ENCODE peak calls at places on chromosomes 5 and 9, in nine cellular contexts. J is HCT116; A is sigmoid colon; C is heart right ventricle; Q is A549; E is activated CD8-positive, alpha-beta T cell treated with anti-CD3 and anti-CD28 coated beads for 36 hours; M is cardiac fibroblast; N is vagina; Z is choroid plexus epithelial cell. H is an unnamed sample.

GRCh38 chr9:4297795-4298254 is 2.0 kb downstream of the GLIS3 start:
- DNase-seq in J (no peak), A (peak; percentile 88), C (peak; percentile 64), Q (peak; percentile 86), E (peak; percentile 55), M (peak; percentile 93), N (no peak), Z (peak; percentile 83), H (peak; percentile 50)

GRCh38 chr5:100479079-100479688 is 56.0 kb upstream of the FAM174A start:
- DNase-seq in J (peak; percentile 43), A (no peak), C (no peak), Q (peak; percentile 42), E (no peak), M (peak; percentile 14), N (no peak), Z (peak; percentile 41), H (no peak)

GRCh38 chr9:105064248-105065118 is 136.5 kb upstream of the ABCA1 start:
- DNase-seq in J (no peak), A (peak; percentile 99), C (peak; percentile 90), Q (peak; percentile 96), E (no peak), M (peak; percentile 97), N (no peak), Z (peak; percentile 99), H (peak; percentile 87)

GRCh38 chr5:139847091-139847490 is 51.5 kb downstream of the PSD2 start:
- DNase-seq in J (no peak), A (no peak), C (no peak), Q (no peak), E (no peak), M (no peak), N (no peak), Z (no peak), H (peak; percentile 21)

GRCh38 chr5:28216939-28217360 is 1178.6 kb upstream of the CDH9 start:
- DNase-seq in J (no peak), A (no peak), C (no peak), Q (no peak), E (no peak), M (no peak), N (no peak), Z (no peak), H (no peak)

GRCh38 chr5:68033961-68034581 is 181.5 kb upstream of the PIK3R1 start:
- DNase-seq in J (no peak), A (no peak), C (peak; percentile 15), Q (no peak), E (no peak), M (peak; percentile 89), N (no peak), Z (peak; percentile 85), H (no peak)

GRCh38 chr9:2017459-2018161 is 2.5 kb downstream of the SMARCA2 start:
- DNase-seq in J (no peak), A (peak; percentile 88), C (peak; percentile 81), Q (peak; percentile 76), E (peak; percentile 79), M (peak; percentile 85), N (no peak), Z (peak; percentile 79), H (peak; percentile 85)

GRCh38 chr5:149126898-149127297 is 14.4 kb upstream of the ABLIM3 start:
- DNase-seq in J (no peak), A (no peak), C (no peak), Q (no peak), E (no peak), M (peak; percentile 66), N (no peak), Z (no peak), H (no peak)

DNA sequence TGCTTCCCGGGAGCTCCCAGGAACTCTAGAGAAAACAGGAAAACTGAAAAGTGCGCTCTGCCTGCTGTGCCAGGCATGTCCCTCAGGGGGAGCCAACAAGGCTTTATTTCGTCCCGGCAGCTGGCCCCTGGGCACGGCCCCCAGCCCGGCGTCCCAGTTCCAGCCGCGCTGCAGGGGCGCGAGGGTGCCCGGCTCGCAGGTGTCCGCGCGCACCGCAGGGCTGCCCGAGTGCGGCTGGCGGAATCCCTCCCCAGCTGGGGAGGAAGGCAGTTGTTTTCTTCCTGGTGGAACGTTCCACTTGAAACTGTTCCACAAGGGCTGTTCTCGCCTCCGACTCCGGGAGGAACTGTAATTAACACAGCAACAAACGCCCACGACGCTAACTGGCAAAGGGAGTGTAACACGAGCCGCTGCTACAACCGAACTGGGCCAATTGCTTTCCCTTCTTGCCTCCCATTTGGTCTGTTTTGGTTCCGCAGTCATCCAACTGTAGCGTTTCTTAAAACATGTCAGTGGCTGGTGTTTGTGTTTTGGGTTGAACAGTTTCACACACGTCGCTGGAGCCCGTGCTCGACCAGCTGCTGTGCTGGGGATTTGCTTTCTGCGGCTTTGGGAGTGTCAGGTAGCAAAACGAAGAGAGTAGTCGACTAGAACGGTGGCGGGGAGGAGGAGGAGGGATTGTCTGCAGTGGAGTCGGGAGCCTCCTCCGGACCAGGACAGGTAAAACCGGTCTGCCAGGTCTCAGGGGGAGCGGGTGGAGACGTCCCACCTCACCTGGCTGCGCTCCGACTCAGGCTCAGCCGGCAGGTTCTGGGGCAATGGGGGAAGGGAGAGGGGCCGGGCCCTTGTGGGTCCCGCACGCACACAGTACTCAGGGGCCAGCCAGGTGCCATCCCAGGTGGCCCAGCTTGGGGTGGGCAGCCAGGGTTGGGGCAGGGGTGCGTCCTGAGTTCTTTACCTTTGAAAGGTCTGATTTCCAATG is 131.6 kb upstream of the NIPBL start:
- DNase-seq in J (peak; percentile 76), A (peak; percentile 72), C (peak; percentile 60), Q (peak; percentile 78), E (peak; percentile 41), M (peak; percentile 80), N (no peak), Z (peak; percentile 48), H (peak; percentile 46)
- TF ChIP-seq CTCF in J (peak; percentile 77), A (peak; percentile 41), C (peak; percentile 51), Q (peak; percentile 59), E (peak; percentile 69), M (peak; percentile 70), N (peak; percentile 8), Z (peak; percentile 68), H (peak; percentile 68)

GRCh38 chr5:132425975-132426524 is 56.5 kb downstream of the SLC22A5 start:
- DNase-seq in J (no peak), A (no peak), C (no peak), Q (no peak), E (no peak), M (no peak), N (no peak), Z (no peak), H (no peak)

GRCh38 chr5:132428147-132428482 is 58.6 kb downstream of the SLC22A5 start:
- DNase-seq in J (no peak), A (no peak), C (no peak), Q (no peak), E (no peak), M (no peak), N (no peak), Z (no peak), H (no peak)

GRCh38 chr5:132425009-132425937 is 55.8 kb downstream of the SLC22A5 start:
- DNase-seq in J (no peak), A (peak; percentile 59), C (no peak), Q (no peak), E (peak; percentile 91), M (peak; percentile 59), N (no peak), Z (peak; percentile 81), H (peak; percentile 86)

GRCh38 chr5:132427285-132428146 is 58.0 kb downstream of the SLC22A5 start:
- DNase-seq in J (no peak), A (no peak), C (peak; percentile 39), Q (no peak), E (peak; percentile 76), M (no peak), N (no peak), Z (no peak), H (peak; percentile 66)

DNA sequence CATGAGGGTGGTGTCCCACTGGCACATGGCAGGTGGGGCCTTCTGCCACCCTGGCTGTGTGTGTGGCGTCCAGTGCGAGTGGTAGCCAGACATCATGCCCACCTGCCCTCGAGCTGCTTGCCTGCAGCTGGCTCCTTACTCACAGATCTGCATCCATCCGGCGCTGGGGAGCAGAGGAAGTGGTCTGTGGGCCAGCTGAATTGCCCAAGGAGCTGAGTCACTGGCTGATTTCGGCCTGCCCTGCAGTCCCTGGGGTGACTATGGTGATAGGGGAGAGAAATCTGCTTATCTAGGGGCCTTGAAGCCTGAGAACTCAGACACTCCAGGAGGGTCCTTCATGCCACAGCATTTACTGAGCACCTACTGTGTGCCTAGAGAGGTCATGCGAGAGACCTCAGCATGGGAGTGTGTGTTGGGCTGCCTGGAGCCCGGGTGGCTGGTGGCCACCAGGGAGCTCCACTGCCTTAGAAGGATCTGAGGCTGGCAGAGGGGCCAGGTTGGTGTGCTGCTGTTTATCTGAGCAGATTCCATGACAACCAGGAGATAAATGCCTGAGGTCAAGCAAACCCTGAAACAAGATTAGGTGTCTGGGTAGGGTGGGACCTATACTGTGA is 57.1 kb downstream of the SLC22A5 start:
- DNase-seq in J (no peak), A (peak; percentile 92), C (peak; percentile 67), Q (peak; percentile 46), E (peak; percentile 92), M (peak; percentile 86), N (no peak), Z (peak; percentile 92), H (peak; percentile 97)
- TF ChIP-seq CTCF in J (no peak), A (peak; percentile 21), C (peak; percentile 21), Q (peak; percentile 20), E (peak; percentile 42), M (peak; percentile 69), N (no peak), Z (peak; percentile 70), H (peak; percentile 44)

GRCh38 chr5:160643588-160643987 is 208.4 kb downstream of the ATP10B start:
- DNase-seq in J (no peak), A (no peak), C (no peak), Q (no peak), E (no peak), M (no peak), N (no peak), Z (no peak), H (no peak)

GRCh38 chr5:160651682-160652645 is 200.0 kb downstream of the ATP10B start:
- DNase-seq in J (no peak), A (no peak), C (no peak), Q (no peak), E (no peak), M (no peak), N (no peak), Z (no peak), H (no peak)

GRCh38 chr5:160646033-160646432 is 206.0 kb downstream of the ATP10B start:
- DNase-seq in J (no peak), A (no peak), C (no peak), Q (no peak), E (no peak), M (no peak), N (no peak), Z (no peak), H (no peak)

DNA sequence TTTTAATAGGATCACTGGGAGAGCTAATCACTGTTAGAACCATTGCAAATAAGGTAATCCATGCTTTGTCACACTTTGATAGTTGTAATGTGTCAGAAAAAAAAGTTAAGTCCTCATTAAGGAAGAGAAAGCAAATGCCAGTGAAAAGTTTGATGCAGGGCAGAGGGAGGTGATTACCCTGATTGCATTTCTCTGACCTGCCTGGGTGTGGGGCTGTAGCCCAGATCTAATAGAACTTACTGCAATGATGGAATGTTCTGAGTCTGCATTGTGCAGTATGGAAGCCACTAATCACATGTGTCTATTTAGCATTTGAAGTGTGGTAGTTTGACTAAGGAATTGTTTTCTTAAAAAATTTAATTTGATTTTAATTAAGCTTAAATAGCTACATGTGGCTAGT is 202.7 kb downstream of the ATP10B start:
- DNase-seq in J (no peak), A (no peak), C (no peak), Q (no peak), E (peak; percentile 7), M (no peak), N (no peak), Z (no peak), H (no peak)
- TF ChIP-seq CTCF in J (no peak), A (no peak), C (no peak), Q (no peak), E (no peak), M (no peak), N (no peak), Z (no peak), H (peak; percentile 35)

DNA sequence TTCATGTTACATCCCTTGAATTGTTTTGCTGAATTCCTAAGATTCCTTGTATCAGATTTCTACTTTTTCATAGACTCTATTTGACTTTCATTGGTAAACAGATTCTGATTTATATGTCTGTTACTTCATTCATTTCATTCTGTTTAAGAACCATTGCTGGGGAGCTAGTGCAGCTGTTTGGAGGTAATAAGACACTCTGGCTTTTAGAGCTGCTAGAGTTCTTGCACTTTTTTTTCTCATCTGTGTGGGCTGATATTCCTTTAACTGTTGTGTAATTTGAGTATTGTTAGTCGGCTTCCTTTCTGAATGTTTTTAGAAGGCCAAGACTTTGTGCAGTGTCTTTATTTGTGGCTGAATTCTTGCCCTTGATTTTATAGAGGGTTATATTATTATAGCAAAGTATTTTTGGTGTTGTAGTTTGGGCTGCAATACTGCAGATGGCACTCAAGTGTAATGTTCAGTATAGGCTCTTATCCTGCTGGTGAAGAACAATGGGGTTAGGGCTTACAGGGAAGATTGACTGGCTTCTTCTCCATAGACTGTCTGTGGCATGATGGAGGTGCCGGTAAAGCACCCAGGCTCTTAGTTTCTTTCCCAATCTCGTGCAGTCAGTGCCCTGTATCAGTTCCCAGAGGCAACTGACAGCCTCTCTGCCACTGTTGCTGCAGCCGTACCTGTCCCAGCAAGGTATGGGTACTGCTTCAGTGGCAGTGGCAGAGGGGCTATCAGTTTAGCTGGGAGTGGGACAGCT is 162.2 kb downstream of the OXCT1 start:
- DNase-seq in J (peak; percentile 21), A (no peak), C (no peak), Q (peak; percentile 27), E (no peak), M (peak; percentile 73), N (no peak), Z (peak; percentile 84), H (no peak)
- TF ChIP-seq CTCF in J (peak; percentile 39), A (no peak), C (peak; percentile 14), Q (no peak), E (peak; percentile 16), M (peak; percentile 70), N (no peak), Z (peak; percentile 77), H (no peak)

H was measured in CD14-positive monocyte.